ENCODE peak calls at places on chromosome 21, in five cellular contexts. W, R, V, S and B are unnamed samples.

GRCh38 chr21:27269646-27270045 is 302.8 kb upstream of the ADAMTS5 start:
- DNase-seq in R (no peak), S (no peak), V (no peak), W (no peak), B (no peak)

GRCh38 chr21:14046401-14046800 is 164.4 kb downstream of the LIPI start:
- DNase-seq in R (no peak), V (no peak), S (no peak), W (no peak), B (no peak)

GRCh38 chr21:27173052-27173451 is 206.2 kb upstream of the ADAMTS5 start:
- DNase-seq in R (no peak), W (no peak), V (no peak), S (no peak), B (no peak)

GRCh38 chr21:41169258-41169576 is 1.3 kb downstream of the BACE2 start:
- DNase-seq in W (no peak), V (no peak), S (no peak), R (no peak), B (no peak)

GRCh38 chr21:31193761-31194160 is 150.3 kb downstream of the TIAM1 start:
- DNase-seq in S (no peak), R (no peak), W (no peak), V (no peak), B (no peak)

GRCh38 chr21:42593815-42594157 is 59.6 kb upstream of the PDE9A start:
- DNase-seq in V (no peak), W (no peak), S (no peak), R (no peak), B (no peak)

GRCh38 chr21:14403681-14404318 is 20.9 kb upstream of the HSPA13 start:
- DNase-seq in V (no peak), S (peak), W (no peak), R (no peak), B (peak)

GRCh38 chr21:43922949-43923348 is 57.9 kb downstream of the AGPAT3 start:
- DNase-seq in W (no peak), V (no peak), R (no peak), S (no peak), B (no peak)

GRCh38 chr21:37341254-37341960 is 25.2 kb upstream of the DYRK1A start:
- DNase-seq in V (no peak), W (no peak), R (no peak), S (no peak), B (no peak)

GRCh38 chr21:41684381-41685245 is 82.2 kb downstream of the RIPK4 start:
- DNase-seq in W (no peak), S (no peak), R (peak), V (peak), B (no peak)

GRCh38 chr21:21468003-21468402 is 469.8 kb downstream of the NCAM2 start:
- DNase-seq in R (no peak), V (no peak), S (no peak), W (no peak), B (no peak)

GRCh38 chr21:21460979-21461378 is 462.8 kb downstream of the NCAM2 start:
- DNase-seq in W (no peak), R (no peak), V (no peak), S (no peak), B (no peak)

GRCh38 chr21:21464691-21465090 is 466.5 kb downstream of the NCAM2 start:
- DNase-seq in W (no peak), V (no peak), S (no peak), R (no peak), B (no peak)

GRCh38 chr21:21458124-21458631 is 460.0 kb downstream of the NCAM2 start:
- DNase-seq in R (no peak), V (no peak), W (no peak), S (no peak), B (no peak)

GRCh38 chr21:21463456-21463855 is 465.2 kb downstream of the NCAM2 start:
- DNase-seq in S (peak), V (no peak), R (no peak), W (no peak), B (no peak)
- H3K4me3 ChIP-seq in S (no peak), V (no peak), R (no peak), W (no peak), B (no peak)

GRCh38 chr21:38662224-38662568 is 143.5 kb upstream of the ETS2 start:
- DNase-seq in W (no peak), V (no peak), R (no peak), S (no peak), B (no peak)

GRCh38 chr21:38663282-38663681 is 142.4 kb upstream of the ETS2 start:
- DNase-seq in V (no peak), R (no peak), S (no peak), W (no peak), B (no peak)

GRCh38 chr21:38659936-38660332 is 145.8 kb upstream of the ETS2 start:
- DNase-seq in W (no peak), V (no peak), R (no peak), S (no peak), B (no peak)

GRCh38 chr21:38660333-38661295 is 145.1 kb upstream of the ETS2 start:
- DNase-seq in W (no peak), V (no peak), R (peak), S (no peak), B (no peak)

DNA sequence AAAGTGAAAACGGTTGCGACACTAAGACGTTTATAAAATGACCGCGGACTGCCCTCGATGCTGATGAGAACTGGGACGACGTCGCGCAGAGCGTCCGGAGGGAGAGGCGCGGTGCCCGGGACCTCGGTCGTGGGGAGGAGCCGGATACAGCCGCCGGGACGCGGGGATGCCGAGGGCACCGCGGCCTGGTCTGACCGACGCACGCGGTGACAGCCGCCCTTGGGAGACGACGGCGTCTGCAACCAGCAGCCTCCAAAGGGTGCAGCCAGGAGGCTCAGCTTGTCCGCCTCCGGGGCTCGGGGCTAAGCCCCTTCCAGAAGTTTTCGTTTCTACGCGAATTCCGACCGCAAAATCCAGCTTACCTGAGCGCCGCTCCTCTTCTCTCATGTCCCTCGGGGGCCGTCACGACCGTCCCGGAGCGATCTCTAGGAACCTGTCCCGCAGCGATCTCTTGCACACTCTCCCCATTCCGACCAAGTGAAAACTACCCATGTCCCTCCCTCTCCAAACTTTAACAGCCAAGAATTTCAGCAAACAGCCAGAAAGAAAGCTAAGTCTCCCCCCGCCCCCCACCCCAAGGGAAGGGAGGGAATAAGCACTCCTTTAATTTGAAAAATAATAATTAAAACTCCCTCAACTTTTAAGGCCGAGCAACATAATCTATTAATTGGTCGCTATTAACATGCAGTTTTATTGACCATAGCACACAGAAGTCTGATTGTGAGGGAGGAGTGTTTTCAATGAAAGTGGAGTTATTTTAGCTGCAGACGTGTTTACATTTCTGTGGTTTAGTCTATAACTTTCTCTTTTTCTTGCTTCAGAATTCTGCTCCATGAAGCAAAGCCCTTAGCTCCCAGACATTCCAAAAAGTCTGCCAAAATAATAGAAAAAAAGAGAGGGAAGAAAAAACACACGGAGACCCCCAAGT is 144.2 kb upstream of the ETS2 start:
- DNase-seq in W (no peak), S (no peak), R (peak), V (no peak), B (no peak)
- H3K4me3 ChIP-seq in W (no peak), S (no peak), R (peak), V (no peak), B (peak)

DNA sequence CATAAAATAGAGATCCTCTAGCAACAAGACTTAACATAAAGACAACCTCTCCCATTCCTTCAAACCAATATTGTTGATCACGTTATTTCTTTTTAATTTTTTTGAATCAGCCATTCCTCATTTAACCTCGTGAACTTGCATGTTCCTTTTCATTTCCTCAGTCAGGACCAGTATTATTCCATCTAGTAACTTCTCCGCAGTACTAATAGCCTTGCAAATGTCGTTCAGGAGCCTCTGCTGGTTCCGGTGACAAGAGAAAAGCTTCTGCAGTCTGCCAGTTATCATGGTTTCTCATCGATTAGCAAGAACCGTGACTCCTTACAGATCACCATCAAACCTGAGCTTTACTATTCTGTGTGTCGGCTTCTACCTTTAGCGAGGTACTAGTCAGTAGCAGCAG is 3.0 kb downstream of the APP start:
- DNase-seq in W (no peak), V (no peak), S (no peak), R (no peak), B (no peak)
- H3K4me3 ChIP-seq in W (no peak), V (no peak), S (no peak), R (no peak), B (no peak)

DNA sequence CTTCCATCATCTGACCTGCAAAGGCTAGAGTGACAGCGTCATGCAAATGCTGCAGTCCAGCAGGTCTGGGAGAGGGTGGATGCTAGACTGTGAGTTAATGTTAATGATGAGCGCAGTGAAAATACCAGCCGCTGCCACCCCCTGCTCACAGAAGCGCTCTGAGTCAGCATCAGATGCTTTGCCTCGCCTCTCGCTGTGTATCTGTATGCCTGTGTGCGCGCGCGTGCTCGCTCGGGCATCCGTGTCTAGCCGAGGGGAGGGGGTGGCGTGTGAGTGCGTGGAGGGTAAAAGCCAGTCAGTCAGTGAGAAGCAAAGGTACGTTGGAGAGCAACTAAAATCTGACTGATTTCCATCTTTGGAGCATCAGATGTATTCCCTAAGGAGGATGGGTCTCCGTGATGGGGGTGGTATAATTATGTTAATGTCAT is 858.7 kb downstream of the USP25 start:
- DNase-seq in V (peak), R (peak), S (no peak), W (no peak), B (no peak)
- H3K4me3 ChIP-seq in V (no peak), R (peak), S (no peak), W (no peak), B (no peak)

DNA sequence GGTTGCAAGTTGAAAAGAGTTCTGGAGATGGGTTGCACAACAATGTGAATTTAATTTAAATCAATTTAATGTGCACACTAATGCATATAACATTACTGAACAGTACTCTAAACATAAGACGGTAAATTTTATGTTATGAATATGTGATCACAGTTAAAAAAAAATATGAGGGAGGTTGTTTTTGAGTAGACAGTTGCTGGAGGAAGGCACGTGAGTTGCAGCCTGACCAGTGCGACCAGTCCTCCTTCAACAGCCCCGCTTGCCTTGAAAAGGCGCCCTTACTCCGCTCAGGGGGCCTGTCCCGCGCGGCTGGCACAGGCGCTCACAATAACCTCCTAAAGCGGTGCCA is 322 bp upstream of the OLIG1 start:
- DNase-seq in W (no peak), V (no peak), R (no peak), S (no peak), B (no peak)
- H3K4me3 ChIP-seq in W (no peak), V (no peak), R (no peak), S (no peak), B (peak)

GRCh38 chr21:38984982-38985422 is 179.3 kb downstream of the ETS2 start:
- DNase-seq in V (no peak), W (no peak), S (no peak), R (peak), B (peak)
- H3K4me3 ChIP-seq in V (no peak), W (no peak), S (no peak), R (no peak), B (peak)

DNA sequence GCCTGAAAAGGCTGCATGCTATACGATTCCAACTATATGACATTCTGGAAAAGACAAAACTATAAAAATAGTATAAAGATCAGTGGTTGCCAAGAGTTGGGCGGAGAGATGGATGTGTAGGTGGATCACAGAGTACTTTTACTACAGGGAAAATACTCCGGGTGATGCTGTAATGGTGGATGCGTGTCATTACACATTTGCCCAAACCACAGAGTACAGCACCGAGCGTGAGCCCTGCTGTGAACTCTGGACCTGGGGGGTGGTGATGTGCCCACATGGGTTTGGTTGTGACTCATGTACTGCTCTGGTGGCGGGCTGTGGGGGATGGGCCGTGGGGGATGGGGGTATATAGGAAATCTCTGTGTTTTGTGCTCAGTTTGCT is 162.7 kb upstream of the COL6A1 start:
- DNase-seq in S (no peak), V (no peak), R (no peak), W (no peak), B (no peak)
- H3K4me3 ChIP-seq in S (no peak), V (no peak), R (no peak), W (no peak), B (no peak)

GRCh38 chr21:16535100-16535418 is 805.3 kb downstream of the USP25 start:
- DNase-seq in S (no peak), R (peak), W (no peak), V (peak), B (no peak)

GRCh38 chr21:16532841-16533240 is 803.1 kb downstream of the USP25 start:
- DNase-seq in V (no peak), W (no peak), S (no peak), R (no peak), B (no peak)

GRCh38 chr21:16536661-16537359 is 807.0 kb downstream of the USP25 start:
- DNase-seq in S (no peak), W (no peak), V (no peak), R (no peak), B (no peak)

GRCh38 chr21:16534408-16535099 is 804.8 kb downstream of the USP25 start:
- DNase-seq in R (peak), W (no peak), V (peak), S (no peak), B (no peak)

DNA sequence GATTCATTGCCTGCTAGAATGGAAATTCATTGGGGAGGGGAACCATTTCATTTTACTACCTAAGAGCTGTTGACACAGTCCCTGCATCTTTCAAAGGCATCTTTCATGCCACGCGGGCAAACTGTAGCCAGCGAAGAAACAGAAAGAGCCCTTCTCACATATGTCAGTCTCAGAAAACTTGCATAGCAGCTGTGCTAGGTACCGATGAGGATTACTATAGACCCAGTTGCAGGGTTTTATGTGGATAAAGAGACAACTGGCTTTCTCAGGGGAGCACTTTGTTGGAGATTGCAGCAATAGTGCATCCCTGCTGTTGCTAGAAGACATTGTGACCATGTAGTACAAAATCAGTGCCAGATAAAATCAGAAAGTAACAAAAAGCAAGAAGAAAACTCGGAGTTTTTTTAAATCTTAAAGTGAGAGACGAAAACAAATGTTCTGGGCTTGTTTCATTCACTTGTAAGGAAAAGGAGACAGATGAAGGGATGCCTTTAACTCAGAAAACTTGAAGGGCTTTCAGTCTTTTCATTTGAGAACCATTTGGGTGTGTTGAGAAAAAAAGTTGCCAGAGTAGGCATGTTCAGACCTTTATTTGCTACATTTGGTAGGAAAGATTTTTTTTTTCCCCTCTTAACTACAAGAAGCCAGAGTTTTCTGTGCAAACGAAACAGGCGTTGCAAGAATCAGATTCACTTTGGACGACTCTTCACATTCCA is 804.1 kb downstream of the USP25 start:
- DNase-seq in V (no peak), R (no peak), W (no peak), S (no peak), B (no peak)
- H3K4me3 ChIP-seq in V (no peak), R (peak), W (no peak), S (no peak), B (no peak)

GRCh38 chr21:34526618-34527290 is 14.7 kb upstream of the KCNE1 start:
- DNase-seq in R (peak), W (no peak), S (peak), V (peak), B (no peak)
- H3K4me3 ChIP-seq in R (peak), W (no peak), S (peak), V (no peak), B (no peak)